ENCODE peak calls at places on chromosomes 1 and 21, in four cellular contexts. One of them, this sample, is unnamed.

GRCh38 chr1:2532485-2533160 is 2.6 kb upstream of the HES5 start:
- DNase-seq in SK-N-SH: no peak
- DNase-seq in H1: no peak
- DNase-seq in HCT116: no peak
- DNase-seq in this sample: no peak

GRCh38 chr1:21631944-21632887 is 36.9 kb downstream of the RAP1GAP start:
- DNase-seq in SK-N-SH: peak
- DNase-seq in H1: no peak
- DNase-seq in HCT116: no peak
- DNase-seq in this sample: no peak

GRCh38 chr1:67281246-67281645 is 26.4 kb upstream of the IL12RB2 start:
- DNase-seq in SK-N-SH: no peak
- DNase-seq in H1: no peak
- DNase-seq in HCT116: no peak
- DNase-seq in this sample: no peak

GRCh38 chr21:45281411-45282282 is 6.0 kb downstream of the POFUT2 start:
- DNase-seq in SK-N-SH: no peak
- DNase-seq in H1: no peak
- DNase-seq in HCT116: no peak
- DNase-seq in this sample: no peak

GRCh38 chr1:15525043-15525958 is 1.3 kb upstream of the CASP9 start:
- DNase-seq in SK-N-SH: no peak
- DNase-seq in H1: no peak
- DNase-seq in HCT116: peak
- DNase-seq in this sample: peak

GRCh38 chr21:26846036-26846931 is 1.1 kb upstream of the ADAMTS1 start:
- DNase-seq in SK-N-SH: peak
- DNase-seq in H1: peak
- DNase-seq in HCT116: no peak
- DNase-seq in this sample: no peak

GRCh38 chr1:94250341-94250740 is 13.0 kb upstream of the ARHGAP29 start:
- DNase-seq in SK-N-SH: no peak
- DNase-seq in H1: no peak
- DNase-seq in HCT116: no peak
- DNase-seq in this sample: no peak

GRCh38 chr1:39717809-39718208 is 20.9 kb upstream of the PPIE start:
- DNase-seq in SK-N-SH: no peak
- DNase-seq in H1: no peak
- DNase-seq in HCT116: no peak
- DNase-seq in this sample: no peak

GRCh38 chr1:234372011-234372757 is 1.1 kb upstream of the COA6 start:
- DNase-seq in SK-N-SH: no peak
- DNase-seq in H1: no peak
- DNase-seq in HCT116: no peak
- DNase-seq in this sample: no peak

DNA sequence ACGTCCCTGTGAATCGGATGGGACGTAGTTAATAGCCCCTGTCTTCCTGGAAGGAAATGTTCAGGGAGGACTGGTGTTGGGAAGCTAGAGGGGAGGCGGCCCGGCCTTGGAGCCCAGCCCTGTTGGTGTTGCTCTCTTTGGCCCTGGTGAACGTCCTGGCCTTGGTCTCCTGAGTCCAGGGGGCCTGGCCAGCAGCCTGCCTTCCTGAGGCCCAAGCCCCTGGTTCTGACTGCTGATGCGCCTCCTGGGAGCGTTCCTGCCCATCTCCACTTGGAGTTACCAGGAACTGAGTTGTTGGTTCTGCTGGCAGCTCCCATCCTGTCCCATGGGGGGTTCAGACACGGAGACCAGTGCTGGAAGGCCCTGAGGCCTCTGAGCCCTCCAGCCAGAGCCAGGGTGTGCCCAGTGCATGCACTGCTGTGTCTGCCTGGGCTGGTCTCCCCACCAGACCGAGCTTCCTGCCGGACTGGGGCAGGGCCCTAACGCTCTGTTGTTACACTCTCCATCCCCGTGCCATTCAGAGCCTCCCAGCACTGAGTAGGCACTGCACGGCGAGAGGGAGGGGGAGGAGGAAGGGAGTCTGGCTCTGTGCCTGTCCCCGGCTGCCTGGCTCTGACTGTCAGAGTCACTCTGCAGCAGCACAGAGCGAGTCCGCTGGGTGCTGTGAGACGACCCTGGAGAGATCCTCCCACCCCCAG is 382.5 kb upstream of the VAMP3 start:
- DNase-seq in SK-N-SH: peak
- DNase-seq in H1: peak
- DNase-seq in HCT116: no peak
- DNase-seq in this sample: no peak
- TF ChIP-seq JUND in SK-N-SH: no peak
- TF ChIP-seq JUND in H1: no peak
- TF ChIP-seq JUND in HCT116: no peak
- TF ChIP-seq JUND in this sample: no peak

DNA sequence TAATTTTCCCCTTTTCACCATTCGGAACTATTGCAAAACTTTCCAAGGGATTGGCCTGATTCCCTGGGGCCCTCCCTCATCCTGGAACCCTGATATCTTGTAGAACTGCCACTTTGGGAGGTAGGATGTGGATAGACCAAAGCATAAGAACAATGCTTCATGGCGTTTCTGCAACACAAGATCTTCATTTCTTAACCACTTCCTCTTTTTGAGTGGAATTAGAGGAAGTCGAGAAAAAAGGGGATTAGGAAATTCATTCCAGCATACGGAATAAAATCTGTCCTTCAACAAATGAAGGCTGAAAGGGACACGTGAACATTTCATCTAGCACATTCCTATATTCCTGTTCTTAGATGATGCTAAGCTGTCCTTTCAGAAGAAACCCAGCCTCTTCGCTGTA is 149.3 kb downstream of the HUNK start:
- DNase-seq in SK-N-SH: no peak
- DNase-seq in H1: no peak
- DNase-seq in HCT116: no peak
- DNase-seq in this sample: no peak
- TF ChIP-seq JUND in SK-N-SH: no peak
- TF ChIP-seq JUND in H1: no peak
- TF ChIP-seq JUND in HCT116: no peak
- TF ChIP-seq JUND in this sample: no peak

GRCh38 chr1:58852731-58853485 is 69.1 kb upstream of the JUN start:
- DNase-seq in SK-N-SH: no peak
- DNase-seq in H1: no peak
- DNase-seq in HCT116: no peak
- DNase-seq in this sample: no peak
- TF ChIP-seq JUND in SK-N-SH: no peak
- TF ChIP-seq JUND in H1: no peak
- TF ChIP-seq JUND in HCT116: no peak
- TF ChIP-seq JUND in this sample: no peak

GRCh38 chr1:7747605-7748004 is 23.5 kb upstream of the VAMP3 start:
- DNase-seq in SK-N-SH: no peak
- DNase-seq in H1: peak
- DNase-seq in HCT116: no peak
- DNase-seq in this sample: no peak

GRCh38 chr1:7743346-7743745 is 27.8 kb upstream of the VAMP3 start:
- DNase-seq in SK-N-SH: peak
- DNase-seq in H1: peak
- DNase-seq in HCT116: no peak
- DNase-seq in this sample: no peak

GRCh38 chr1:7744882-7745281 is 26.2 kb upstream of the VAMP3 start:
- DNase-seq in SK-N-SH: no peak
- DNase-seq in H1: peak
- DNase-seq in HCT116: no peak
- DNase-seq in this sample: no peak

GRCh38 chr1:7749126-7749525 is 22.0 kb upstream of the VAMP3 start:
- DNase-seq in SK-N-SH: no peak
- DNase-seq in H1: peak
- DNase-seq in HCT116: no peak
- DNase-seq in this sample: no peak

DNA sequence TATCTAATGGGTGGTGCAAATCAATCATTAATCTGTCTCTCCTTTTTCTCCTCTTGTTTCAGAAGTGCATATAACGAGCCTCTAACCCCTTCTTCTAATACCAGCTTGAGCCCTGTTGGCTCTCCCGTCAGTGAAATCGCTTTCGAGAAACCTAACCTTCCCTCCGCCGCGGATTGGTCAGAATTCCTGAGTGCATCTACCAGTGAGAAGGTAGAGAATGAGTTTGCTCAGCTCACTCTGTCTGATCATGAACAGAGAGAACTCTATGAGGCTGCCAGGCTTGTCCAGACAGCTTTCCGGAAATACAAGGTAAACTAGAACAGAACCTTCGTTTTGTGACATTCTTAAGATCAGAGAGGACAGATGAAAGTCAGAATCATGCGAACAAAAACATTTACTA is 25.3 kb upstream of the VAMP3 start:
- DNase-seq in SK-N-SH: no peak
- DNase-seq in H1: peak
- DNase-seq in HCT116: no peak
- DNase-seq in this sample: peak
- TF ChIP-seq JUND in SK-N-SH: no peak
- TF ChIP-seq JUND in H1: no peak
- TF ChIP-seq JUND in HCT116: no peak
- TF ChIP-seq JUND in this sample: no peak

DNA sequence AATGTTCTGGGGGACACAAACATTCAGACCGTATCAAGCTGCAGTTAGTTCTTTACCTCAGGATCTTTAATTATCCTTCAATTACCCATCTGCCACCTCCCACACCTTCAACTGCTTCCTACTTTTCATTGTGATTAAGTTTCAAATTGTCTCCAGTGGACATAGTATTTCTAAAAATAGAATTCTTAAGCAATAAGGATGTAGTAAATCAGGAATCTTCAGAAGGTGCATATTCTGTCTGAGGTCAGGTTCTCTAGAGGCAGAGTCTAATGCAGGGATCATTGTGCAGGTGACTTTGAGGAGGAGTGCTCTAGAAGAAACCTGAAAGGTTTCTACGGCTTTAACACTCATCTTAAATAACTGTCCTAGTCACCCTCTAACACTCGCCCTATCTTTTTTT is 102.6 kb upstream of the PPP2R5A start:
- DNase-seq in SK-N-SH: no peak
- DNase-seq in H1: no peak
- DNase-seq in HCT116: no peak
- DNase-seq in this sample: no peak
- TF ChIP-seq JUND in SK-N-SH: no peak
- TF ChIP-seq JUND in H1: no peak
- TF ChIP-seq JUND in HCT116: no peak
- TF ChIP-seq JUND in this sample: no peak

GRCh38 chr1:230771773-230772354 is 24.7 kb downstream of the CAPN9 start:
- DNase-seq in SK-N-SH: no peak
- DNase-seq in H1: no peak
- DNase-seq in HCT116: no peak
- DNase-seq in this sample: no peak

GRCh38 chr1:230772457-230773395 is 25.5 kb downstream of the CAPN9 start:
- DNase-seq in SK-N-SH: peak
- DNase-seq in H1: no peak
- DNase-seq in HCT116: no peak
- DNase-seq in this sample: peak

GRCh38 chr1:230770317-230770716 is 23.1 kb downstream of the CAPN9 start:
- DNase-seq in SK-N-SH: no peak
- DNase-seq in H1: no peak
- DNase-seq in HCT116: no peak
- DNase-seq in this sample: no peak

GRCh38 chr1:230766318-230766717 is 19.1 kb downstream of the CAPN9 start:
- DNase-seq in SK-N-SH: no peak
- DNase-seq in H1: no peak
- DNase-seq in HCT116: no peak
- DNase-seq in this sample: no peak

DNA sequence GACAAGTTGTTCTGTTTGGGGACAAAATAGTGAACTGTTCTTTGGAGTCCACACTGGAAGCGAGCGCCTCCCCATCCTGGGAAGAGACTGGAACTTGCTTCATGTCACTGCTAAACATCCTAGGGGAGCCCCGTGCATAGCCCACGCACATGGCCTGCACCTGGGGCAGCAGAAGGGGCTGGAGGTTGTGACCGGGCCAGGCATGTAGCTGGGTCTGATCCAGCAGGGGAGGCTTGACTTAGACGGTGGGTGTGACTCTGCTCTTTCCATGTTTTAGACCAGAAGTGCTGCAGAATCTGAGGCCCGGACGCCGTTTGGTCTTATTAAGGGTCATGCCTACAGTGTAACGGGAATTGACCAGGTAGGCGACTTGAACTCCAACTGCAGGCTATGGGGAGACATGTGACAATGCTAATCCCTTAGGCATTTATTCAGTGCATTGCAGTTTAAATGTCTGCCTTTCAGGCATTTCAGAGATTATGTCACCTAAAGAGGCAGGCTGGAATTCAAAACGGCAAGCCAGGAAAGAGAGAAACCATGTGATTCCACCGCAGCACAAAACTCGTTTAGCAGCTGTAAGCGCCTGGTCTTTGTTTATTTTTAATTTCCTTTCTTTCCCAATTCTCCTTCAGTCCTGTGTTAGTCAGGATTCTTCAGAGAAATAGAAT is 21.8 kb downstream of the CAPN9 start:
- DNase-seq in SK-N-SH: no peak
- DNase-seq in H1: no peak
- DNase-seq in HCT116: no peak
- DNase-seq in this sample: peak
- TF ChIP-seq JUND in SK-N-SH: no peak
- TF ChIP-seq JUND in H1: no peak
- TF ChIP-seq JUND in HCT116: no peak
- TF ChIP-seq JUND in this sample: no peak

DNA sequence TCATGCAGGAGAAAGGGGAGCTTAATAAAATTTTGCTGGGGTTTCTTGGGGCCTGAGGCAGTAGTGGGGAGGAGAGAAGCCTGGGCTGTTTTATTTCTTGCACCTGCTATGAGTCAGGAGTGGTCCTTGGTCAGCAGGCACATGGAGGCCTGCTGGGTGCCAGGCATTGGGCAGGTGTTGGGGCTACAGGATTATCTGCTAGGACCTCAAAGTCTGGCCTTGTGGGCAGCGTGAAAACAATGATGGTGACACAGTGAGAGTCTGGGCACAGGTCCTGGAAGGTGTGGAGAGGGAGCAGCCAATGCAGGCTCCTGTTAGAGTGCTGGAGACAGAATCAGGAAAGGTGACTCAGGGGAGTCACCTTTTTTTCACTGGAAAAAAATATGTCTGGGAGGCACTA is 17.2 kb downstream of the ROR1 start:
- DNase-seq in SK-N-SH: no peak
- DNase-seq in H1: no peak
- DNase-seq in HCT116: no peak
- DNase-seq in this sample: no peak
- TF ChIP-seq JUND in SK-N-SH: no peak
- TF ChIP-seq JUND in H1: no peak
- TF ChIP-seq JUND in HCT116: no peak
- TF ChIP-seq JUND in this sample: no peak